ENCODE peak calls at places on chromosomes 6 and 20, in four cellular contexts. L is stomach; H is CD8-positive, alpha-beta T cell; W is spleen. Q is an unnamed sample. For H3K4me1, the result is how much of the 10 kb centered on the place peaks cover.

GRCh38 chr20:51562027-51562333 is 19.5 kb upstream of the NFATC2 start:
- DNase-seq in W (no peak), H (no peak), L (no peak), Q (no peak)

GRCh38 chr20:4821590-4821989 is 99.9 kb downstream of the PRND start:
- DNase-seq in W (no peak), L (no peak), H (no peak), Q (no peak)

GRCh38 chr20:461254-462198 is 807 bp downstream of the TBC1D20 start:
- DNase-seq in L (peak), W (peak), H (peak), Q (peak)

GRCh38 chr6:72621243-72622093 is at the start of gene KCNQ5:
- DNase-seq in H (no peak), L (no peak), W (peak), Q (no peak)

GRCh38 chr20:38724603-38725457 is 544 bp downstream of the SLC32A1 start:
- DNase-seq in L (no peak), H (no peak), W (no peak), Q (no peak)

GRCh38 chr6:160756871-160757270 is 54.8 kb downstream of the PLG start:
- DNase-seq in H (no peak), L (no peak), W (no peak), Q (no peak)

GRCh38 chr6:131063028-131063763 is at the start of gene EPB41L2:
- DNase-seq in L (peak), W (peak), H (peak), Q (peak)

GRCh38 chr20:54058420-54059139 is 11.8 kb downstream of the BCAS1 start:
- DNase-seq in H (no peak), L (no peak), W (no peak), Q (no peak)

GRCh38 chr6:4102687-4103244 is 23.8 kb upstream of the FAM217A start:
- DNase-seq in L (peak), W (no peak), H (no peak), Q (no peak)

GRCh38 chr20:61983965-61984364 is 81.7 kb downstream of the TAF4 start:
- DNase-seq in H (no peak), L (no peak), W (peak), Q (peak)

GRCh38 chr6:56984374-56984773 is 29.5 kb downstream of the BEND6 start:
- DNase-seq in W (no peak), L (no peak), H (no peak), Q (no peak)

GRCh38 chr6:34182751-34183531 is 37.1 kb upstream of the GRM4 start:
- DNase-seq in W (peak), L (peak), H (peak), Q (no peak)

GRCh38 chr20:20370087-20370575 is 2.2 kb downstream of the INSM1 start:
- DNase-seq in W (no peak), L (no peak), H (no peak), Q (no peak)

GRCh38 chr6:142966294-142966693 is 21.3 kb upstream of the HIVEP2 start:
- DNase-seq in H (no peak), W (no peak), L (no peak), Q (no peak)

GRCh38 chr6:79778794-79779193 is 147.7 kb downstream of the SH3BGRL2 start:
- DNase-seq in L (no peak), W (no peak), H (no peak), Q (no peak)

GRCh38 chr6:160035693-160036330 is 66.9 kb downstream of the IGF2R start:
- DNase-seq in W (no peak), L (no peak), H (no peak), Q (no peak)

GRCh38 chr6:144581807-144582537 is 296.8 kb downstream of the UTRN start:
- DNase-seq in L (no peak), W (no peak), H (no peak), Q (no peak)

GRCh38 chr6:10256113-10256690 is 158.7 kb downstream of the TFAP2A start:
- DNase-seq in L (no peak), W (no peak), H (no peak), Q (no peak)

GRCh38 chr6:52139985-52140680 is 46.0 kb upstream of the IL17A start:
- DNase-seq in L (no peak), H (no peak), W (no peak), Q (no peak)

GRCh38 chr20:63006611-63007471 is at the start of gene BHLHE23:
- DNase-seq in H (no peak), W (no peak), L (no peak), Q (no peak)

GRCh38 chr6:70694371-70694770 is 26.7 kb downstream of the SMAP1 start:
- DNase-seq in L (no peak), H (no peak), W (no peak), Q (no peak)

GRCh38 chr6:16471222-16471784 is 232.9 kb downstream of the GMPR start:
- DNase-seq in L (no peak), W (no peak), H (peak), Q (no peak)

GRCh38 chr20:22775671-22776139 is 191.3 kb upstream of the FOXA2 start:
- DNase-seq in L (no peak), W (no peak), H (no peak), Q (no peak)

GRCh38 chr20:4476903-4477302 is 244.8 kb upstream of the PRND start:
- DNase-seq in W (no peak), H (no peak), L (no peak), Q (no peak)

GRCh38 chr20:58524814-58525213 is 9.6 kb upstream of the APCDD1L start:
- DNase-seq in H (no peak), L (no peak), W (no peak), Q (no peak)

GRCh38 chr6:139850512-139850911 is 476.1 kb upstream of the CITED2 start:
- DNase-seq in W (no peak), H (no peak), L (no peak), Q (no peak)
- H3K4me1 ChIP-seq in W (under half), H (under half), L (under half), Q (under half)

GRCh38 chr6:43817192-43817591 is 47.2 kb downstream of the VEGFA start:
- DNase-seq in W (no peak), H (no peak), L (peak), Q (no peak)
- TF ChIP-seq CTCF in W (peak), H (no peak), L (peak), Q (no peak)

GRCh38 chr6:31576897-31577341 is 1.6 kb downstream of the TNF start:
- DNase-seq in W (peak), L (peak), H (peak), Q (peak)
- H3K27ac ChIP-seq in W (peak), L (peak), H (peak), Q (peak)

DNA sequence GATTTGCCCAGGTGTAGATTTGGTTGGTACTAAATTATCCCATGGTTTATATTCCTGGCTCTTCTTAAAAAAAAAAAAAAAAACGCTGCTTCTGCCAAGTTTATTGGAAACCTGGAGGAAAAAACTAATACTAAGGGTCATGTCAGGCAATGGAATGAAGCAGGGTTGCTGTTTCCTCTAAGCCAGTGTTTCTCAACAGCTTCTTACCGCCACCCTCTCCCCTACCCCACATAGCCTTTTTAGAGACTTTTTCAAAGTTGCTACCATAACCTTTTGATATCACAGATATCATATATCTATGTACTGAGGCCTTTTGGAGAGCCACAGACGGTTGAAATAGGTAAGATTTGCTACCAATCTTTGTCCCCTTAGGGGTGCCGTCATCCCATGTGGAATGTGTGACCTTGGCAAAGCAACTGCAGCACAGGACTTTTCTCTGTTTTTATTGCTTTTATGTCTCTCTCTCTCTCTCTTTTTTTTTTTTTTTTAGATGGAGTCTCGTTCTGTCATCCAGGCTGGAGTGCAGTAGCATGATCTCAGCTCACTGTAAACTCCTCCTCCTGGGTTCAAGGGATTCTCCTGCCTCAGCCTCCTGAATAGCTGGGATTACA is 35.0 kb downstream of the SYTL3 start:
- DNase-seq in H (no peak), L (no peak), W (no peak), Q (no peak)
- H3K4me1 ChIP-seq in H (under half), L (under half), W (under half), Q (under half)

DNA sequence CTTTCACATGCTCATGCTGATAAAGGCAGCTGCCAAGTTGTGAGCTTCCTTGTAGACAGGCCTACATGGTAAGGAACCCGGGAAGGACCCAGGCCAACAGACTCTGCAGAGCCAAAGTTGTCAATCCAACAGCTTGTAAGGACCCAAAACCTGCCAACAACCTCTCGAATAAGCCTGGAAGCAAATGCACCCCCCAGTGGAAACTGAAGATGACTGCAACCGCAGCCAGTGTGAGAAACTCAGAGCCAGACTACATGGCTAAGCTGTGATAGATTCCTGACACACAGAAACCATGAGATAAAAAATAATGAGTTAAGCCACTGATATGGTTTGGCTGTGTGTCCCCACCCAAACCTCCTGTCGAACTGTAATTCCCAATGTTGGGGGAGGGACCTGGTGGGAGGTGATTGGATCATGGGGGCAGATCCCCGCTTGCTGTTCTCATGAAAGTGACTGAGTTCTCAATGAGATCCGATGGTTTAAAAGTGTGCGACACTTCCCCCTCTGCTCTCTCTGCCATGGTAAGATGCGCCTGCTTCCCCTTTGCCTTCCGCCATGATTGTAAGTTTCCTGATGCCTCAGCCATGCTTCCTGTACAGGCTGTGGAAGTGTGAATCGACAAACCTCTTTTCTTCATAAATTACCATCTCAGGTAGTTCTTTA is 18.8 kb upstream of the CLPSL2 start:
- DNase-seq in H (no peak), L (no peak), W (no peak), Q (no peak)
- TF ChIP-seq CTCF in H (no peak), L (peak), W (no peak), Q (no peak)

DNA sequence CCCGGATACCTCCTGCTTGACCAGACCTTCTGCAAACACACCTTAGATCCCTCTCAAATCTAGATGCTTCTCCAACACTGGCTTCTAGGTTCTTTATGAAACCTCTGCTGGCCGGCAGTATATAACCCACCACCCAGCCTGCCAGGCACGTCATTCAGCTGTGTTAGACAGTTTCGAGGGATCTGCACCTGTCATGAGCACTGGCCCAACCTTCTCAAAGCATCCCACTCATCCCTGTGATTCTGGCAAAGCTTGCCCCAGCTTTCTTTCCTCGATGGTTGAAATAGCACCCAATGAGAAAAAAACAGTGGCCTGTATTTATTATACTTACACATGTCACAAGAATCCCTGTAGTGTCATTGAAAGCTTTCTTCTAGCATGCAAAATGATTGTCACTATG is 157.8 kb downstream of the MTHFD1L start:
- DNase-seq in H (no peak), L (no peak), W (no peak), Q (no peak)
- H3K27ac ChIP-seq in H (no peak), L (no peak), W (no peak), Q (no peak)

DNA sequence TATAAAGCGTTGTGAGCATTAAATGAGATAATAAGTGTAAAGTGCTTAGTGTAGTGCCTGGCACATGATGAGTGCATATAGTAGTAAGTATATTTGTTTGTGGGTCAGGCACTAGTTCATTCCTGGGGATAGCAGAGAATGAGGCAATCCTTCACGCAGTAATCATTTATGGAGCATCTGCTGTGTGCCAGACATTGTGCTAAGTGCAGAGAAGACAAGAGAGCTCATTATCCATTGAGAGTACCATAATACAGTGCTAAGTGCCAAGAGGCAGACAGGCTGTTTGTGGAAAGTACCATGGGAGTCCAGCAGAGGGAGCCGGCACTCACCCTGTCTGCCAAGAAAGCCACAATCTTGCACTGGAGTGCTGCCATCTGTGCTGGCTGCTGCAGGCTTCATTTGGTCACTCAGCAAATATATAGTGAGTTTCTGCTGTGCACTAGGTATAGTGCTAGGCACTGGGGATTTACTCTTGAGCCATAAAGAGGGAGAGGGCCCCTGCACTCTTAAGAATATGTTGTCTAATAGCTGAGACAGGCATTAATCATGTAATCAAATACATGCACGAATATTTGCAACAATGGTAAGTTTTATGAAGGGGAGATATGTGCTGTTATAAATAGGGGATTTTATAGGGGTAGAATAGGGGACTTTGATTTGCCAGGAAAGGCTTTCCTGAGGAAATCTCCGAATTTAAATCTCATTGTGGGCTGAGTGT is 12.9 kb upstream of the MROH8 start:
- DNase-seq in H (peak), L (peak), W (peak), Q (peak)
- H3K4me1 ChIP-seq in H (under half), L (under half), W (half or more), Q (half or more)

GRCh38 chr6:20458051-20458894 is 56.6 kb downstream of the E2F3 start:
- DNase-seq in L (no peak), W (no peak), H (no peak), Q (no peak)

GRCh38 chr6:20459682-20460081 is 58.0 kb downstream of the E2F3 start:
- DNase-seq in H (no peak), L (no peak), W (no peak), Q (no peak)

GRCh38 chr6:20455175-20456075 is 53.7 kb downstream of the E2F3 start:
- DNase-seq in H (no peak), L (no peak), W (no peak), Q (no peak)

GRCh38 chr6:20448828-20449227 is 47.1 kb downstream of the E2F3 start:
- DNase-seq in H (no peak), W (no peak), L (no peak), Q (no peak)

DNA sequence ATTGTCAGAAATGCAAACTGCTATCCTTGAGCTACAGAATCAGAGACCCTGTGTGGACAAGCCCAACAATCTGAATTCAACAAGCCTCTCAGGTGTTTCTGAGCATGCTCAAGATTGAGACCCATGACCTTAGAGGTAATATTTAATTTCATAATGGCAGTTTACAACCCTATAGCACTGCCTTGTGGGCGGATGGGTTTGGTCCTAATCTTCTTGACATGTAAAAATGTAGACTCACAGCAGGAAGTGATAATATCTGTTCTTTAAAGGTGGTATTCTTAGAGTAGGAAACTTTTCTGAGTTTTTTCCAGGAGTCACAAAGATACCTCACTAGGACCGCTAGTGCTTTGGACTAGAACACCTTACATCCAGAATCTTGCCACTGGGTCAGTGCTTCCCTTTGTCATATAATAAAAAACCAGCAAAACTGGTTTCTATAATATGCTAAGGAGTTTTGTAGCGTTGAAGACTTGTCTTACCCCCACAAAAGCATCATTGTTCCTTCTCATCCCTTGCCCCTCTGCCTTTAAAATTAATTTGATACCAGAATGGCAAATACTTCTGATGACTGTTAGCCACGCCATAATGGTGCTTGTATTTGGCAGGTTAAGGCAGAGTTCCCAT is 52.6 kb downstream of the E2F3 start:
- DNase-seq in W (no peak), L (no peak), H (peak), Q (no peak)
- TF ChIP-seq CTCF in W (no peak), L (no peak), H (no peak), Q (no peak)

DNA sequence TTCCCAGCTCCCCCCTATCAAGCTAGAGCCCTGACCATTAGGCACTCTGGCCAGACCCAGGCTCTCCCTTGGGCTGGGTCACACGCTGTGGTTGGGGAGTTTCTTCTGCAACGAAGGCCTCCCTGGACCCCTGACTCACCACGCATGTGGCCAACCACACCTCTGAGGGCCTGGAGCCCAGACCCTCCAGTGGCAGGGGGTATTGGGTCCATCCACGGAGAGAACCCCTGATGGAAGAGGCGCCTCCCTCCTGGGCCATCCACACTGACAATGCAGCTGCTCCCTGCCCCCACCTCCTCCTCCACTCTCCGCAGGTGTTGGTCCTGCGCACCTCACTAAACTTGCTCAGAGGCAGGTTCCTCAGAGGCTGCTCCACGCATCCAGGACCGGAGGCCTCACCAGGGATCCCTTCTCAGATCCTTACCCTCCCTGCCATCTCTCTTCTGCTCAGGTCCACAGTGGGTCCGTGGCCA is 125.4 kb downstream of the RNASET2 start:
- DNase-seq in H (no peak), W (no peak), L (no peak), Q (no peak)
- H3K27ac ChIP-seq in H (no peak), W (peak), L (no peak), Q (no peak)

GRCh38 chr20:57392130-57392445 is 892 bp downstream of the RBM38 start:
- DNase-seq in L (no peak), H (no peak), W (no peak), Q (no peak)

GRCh38 chr20:57391439-57392129 is 388 bp downstream of the RBM38 start:
- DNase-seq in L (peak), W (peak), H (peak), Q (no peak)

GRCh38 chr20:57393321-57394086 is 2.3 kb downstream of the RBM38 start:
- DNase-seq in H (peak), W (peak), L (no peak), Q (peak)

GRCh38 chr20:57394087-57395082 is 3.2 kb downstream of the RBM38 start:
- DNase-seq in W (peak), H (peak), L (no peak), Q (peak)

GRCh38 chr20:57392512-57393271 is 1.5 kb downstream of the RBM38 start:
- DNase-seq in H (peak), W (peak), L (peak), Q (peak)
- H3K4me1 ChIP-seq in H (half or more), W (half or more), L (half or more), Q (half or more)

Q was measured in left lung.